ENCODE peak calls at places on chromosome 1, in five cellular contexts. P is stomach, F is ovary, O is OCI-LY7, C is transverse colon. D is an unnamed sample.

GRCh38 chr1:206809504-206810084 is 37.3 kb upstream of the IL10 start:
- DNase-seq in F (no peak), C (peak; percentile 34), P (peak; percentile 50), O (peak; percentile 51), D (no peak)

GRCh38 chr1:205600085-205600484 is 31.7 kb downstream of the ELK4 start:
- DNase-seq in P (no peak), C (no peak), F (no peak), O (no peak), D (no peak)

GRCh38 chr1:18060331-18060730 is 47.3 kb upstream of the IGSF21 start:
- DNase-seq in C (no peak), F (no peak), O (no peak), P (no peak), D (no peak)

GRCh38 chr1:160205242-160205973 is at the start of gene PEA15:
- DNase-seq in C (peak; percentile 83), F (peak; percentile 88), O (peak; percentile 77), P (peak; percentile 83), D (no peak)

GRCh38 chr1:67832737-67833594 is at the start of gene GNG12:
- DNase-seq in C (peak; percentile 75), O (no peak), P (peak; percentile 77), F (peak; percentile 83), D (peak; percentile 89)

GRCh38 chr1:94422115-94422820 is 4.1 kb downstream of the ABCD3 start:
- DNase-seq in F (no peak), P (no peak), C (no peak), O (no peak), D (no peak)

GRCh38 chr1:65681101-65681500 is 111.6 kb upstream of the PDE4B start:
- DNase-seq in C (no peak), P (no peak), O (no peak), F (no peak), D (no peak)

GRCh38 chr1:145992502-145992936 is 3.9 kb downstream of the TXNIP start:
- DNase-seq in C (no peak), F (no peak), P (peak; percentile 29), O (no peak), D (peak; percentile 64)

GRCh38 chr1:236850580-236850979 is 55.5 kb downstream of the MTR start:
- DNase-seq in F (no peak), O (no peak), P (no peak), C (no peak), D (no peak)

GRCh38 chr1:37616330-37616729 is 18.4 kb downstream of the RSPO1 start:
- DNase-seq in F (no peak), P (no peak), C (no peak), O (no peak), D (no peak)

GRCh38 chr1:56508523-56508983 is 70.8 kb downstream of the PLPP3 start:
- DNase-seq in P (peak; percentile 78), O (no peak), F (no peak), C (peak; percentile 79), D (peak; percentile 71)

DNA sequence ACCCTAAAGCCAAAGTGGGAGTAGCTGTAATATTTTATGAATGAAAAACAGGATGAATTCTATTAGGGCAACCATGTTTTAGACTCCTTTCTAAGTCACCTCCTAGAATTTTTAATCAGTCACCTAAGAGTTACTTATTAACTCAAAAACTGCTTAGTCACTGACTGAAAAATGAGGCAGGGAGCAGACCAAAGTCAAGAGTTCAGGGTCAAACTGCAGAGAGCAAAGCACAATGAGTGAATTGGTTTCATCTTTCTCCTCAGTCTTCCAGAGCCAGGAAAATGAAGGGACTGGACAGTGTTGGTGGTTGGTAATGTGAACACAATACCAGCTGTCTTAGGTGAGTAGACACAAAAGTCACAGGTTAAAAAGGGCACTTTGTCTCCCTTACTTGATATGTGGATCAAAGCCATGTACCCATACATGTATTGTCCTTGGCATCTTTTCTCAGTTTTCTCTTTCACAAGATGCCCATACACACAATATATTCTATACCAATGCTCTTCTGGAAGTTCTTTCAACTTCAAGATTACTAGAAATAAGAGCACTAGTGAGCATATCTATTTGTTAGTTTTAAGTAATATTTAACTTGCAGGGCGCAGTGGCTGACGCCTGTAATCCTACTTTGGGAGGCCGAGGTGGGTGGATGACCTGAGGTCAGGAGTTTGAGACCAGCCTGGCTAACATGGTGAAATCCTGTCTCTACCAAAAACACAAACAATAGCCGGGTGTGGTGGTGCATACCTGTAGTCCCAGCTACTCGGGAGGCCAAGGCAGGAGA is 42.2 kb downstream of the ATP1B1 start:
- DNase-seq in C (peak; percentile 23), O (no peak), F (no peak), P (no peak), D (no peak)
- H3K27ac ChIP-seq in C (peak overlapping the region; percentile 16), O (no peak overlapping the region), F (no peak overlapping the region), P (peak overlapping the region; percentile 54), D (no peak overlapping the region)

DNA sequence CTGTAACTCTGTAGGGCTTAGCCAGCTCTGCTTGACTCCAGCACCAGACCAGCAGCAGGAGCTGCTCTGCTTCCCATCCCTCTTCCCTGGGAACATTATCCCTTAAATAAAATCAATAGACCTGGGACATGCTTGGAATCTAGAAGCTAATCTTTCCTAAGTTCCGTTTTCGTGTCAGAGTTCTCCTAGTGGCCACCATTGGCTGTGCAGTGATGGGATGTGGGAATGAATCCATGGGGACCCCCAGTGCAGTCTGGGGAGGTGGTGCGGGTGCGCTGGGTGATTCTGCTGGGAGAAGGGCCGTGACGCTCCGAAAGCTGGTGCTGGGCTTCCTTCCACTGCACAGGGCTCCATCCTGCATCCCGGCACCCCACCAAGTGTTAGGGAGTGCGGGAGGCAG is 202.7 kb downstream of the CAMTA1 start:
- DNase-seq in P (no peak), F (no peak), O (no peak), C (no peak), D (no peak)
- TF ChIP-seq CTCF in P (no peak), F (no peak), O (no peak), C (no peak), D (no peak)

DNA sequence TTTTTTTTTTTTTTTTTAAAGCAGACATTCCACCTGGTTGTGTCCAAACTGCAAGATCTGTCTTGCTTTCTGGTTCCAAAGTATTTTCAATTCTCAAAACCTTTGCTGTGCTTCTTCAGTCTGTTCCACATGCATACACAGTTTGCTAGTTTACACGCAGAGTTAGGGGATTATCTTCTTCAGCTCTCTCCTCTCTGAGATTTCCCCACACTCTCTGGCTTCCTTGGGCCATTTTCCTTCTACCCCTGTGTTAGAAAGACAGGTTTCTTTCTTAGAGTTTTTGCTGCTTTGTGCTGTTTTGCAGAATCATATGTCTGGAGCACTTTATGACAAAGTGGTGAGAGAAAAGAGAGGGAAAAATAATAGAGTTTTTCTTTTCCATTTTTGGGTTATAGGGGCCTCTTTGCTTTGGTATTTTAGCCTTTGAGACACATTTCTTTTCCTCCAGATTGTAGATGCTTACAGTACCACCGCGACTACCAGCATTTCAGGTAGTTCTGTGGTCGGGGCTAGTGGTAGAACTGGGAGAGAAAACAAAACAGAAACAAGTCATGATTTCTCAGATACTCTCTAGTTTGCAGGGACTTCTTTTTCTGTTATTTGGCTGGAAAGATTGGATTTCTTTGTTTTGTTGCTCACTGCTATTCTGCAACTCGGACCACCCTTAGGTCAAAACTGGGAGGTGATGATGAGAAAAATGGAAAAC is 66.3 kb downstream of the RABGAP1L start:
- DNase-seq in F (no peak), O (no peak), P (no peak), C (no peak), D (no peak)
- H3K27ac ChIP-seq in F (no peak overlapping the region), O (no peak overlapping the region), P (no peak overlapping the region), C (no peak overlapping the region), D (no peak overlapping the region)

GRCh38 chr1:95532335-95532734 is 298.3 kb downstream of the RWDD3 start:
- DNase-seq in P (no peak), C (no peak), F (no peak), O (no peak), D (no peak)
- TF ChIP-seq CTCF in P (no peak), C (no peak), F (no peak), O (no peak), D (no peak)

GRCh38 chr1:231610392-231610791 is 16.2 kb upstream of the DISC1 start:
- DNase-seq in F (no peak), P (no peak), C (no peak), O (no peak), D (no peak)

GRCh38 chr1:231611111-231611510 is 15.5 kb upstream of the DISC1 start:
- DNase-seq in C (no peak), O (no peak), P (no peak), F (no peak), D (no peak)

GRCh38 chr1:231612393-231613089 is 14.0 kb upstream of the DISC1 start:
- DNase-seq in P (peak; percentile 42), F (no peak), O (peak; percentile 78), C (peak; percentile 59), D (no peak)

GRCh38 chr1:231613419-231614349 is 12.9 kb upstream of the DISC1 start:
- DNase-seq in C (no peak), P (no peak), O (no peak), F (no peak), D (no peak)

DNA sequence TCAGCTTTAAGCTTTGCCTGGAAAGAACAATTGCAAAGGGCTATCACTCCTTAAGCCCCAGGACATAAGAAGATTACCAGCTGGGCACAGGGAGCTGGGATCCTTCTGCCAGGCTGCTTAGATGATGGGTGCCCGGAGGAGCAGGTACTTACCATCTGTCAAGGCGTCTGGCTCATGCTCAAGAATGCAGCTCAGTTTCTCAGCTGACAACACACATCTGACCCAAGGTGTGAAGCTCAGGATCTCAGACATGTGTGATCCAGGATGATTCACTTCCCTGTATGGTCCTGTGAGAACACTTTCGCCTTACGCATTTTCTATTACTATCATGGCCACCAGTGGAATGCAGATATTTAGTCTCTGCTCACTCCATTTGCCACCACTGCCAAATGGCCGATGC is 14.7 kb upstream of the DISC1 start:
- DNase-seq in F (no peak), P (no peak), C (no peak), O (no peak), D (no peak)
- H3K27ac ChIP-seq in F (no peak overlapping the region), P (no peak overlapping the region), C (peak overlapping the region; percentile 49), O (no peak overlapping the region), D (no peak overlapping the region)

GRCh38 chr1:219993554-219994433 is 52.5 kb downstream of the EPRS1 start:
- DNase-seq in P (no peak), O (no peak), F (no peak), C (no peak), D (no peak)

GRCh38 chr1:219991511-219991810 is 54.8 kb downstream of the EPRS1 start:
- DNase-seq in P (no peak), O (no peak), F (no peak), C (no peak), D (no peak)

GRCh38 chr1:219988387-219988786 is 57.9 kb downstream of the EPRS1 start:
- DNase-seq in C (no peak), O (no peak), P (no peak), F (no peak), D (no peak)

GRCh38 chr1:219988818-219989217 is 57.5 kb downstream of the EPRS1 start:
- DNase-seq in P (no peak), O (no peak), C (no peak), F (no peak), D (no peak)

GRCh38 chr1:219990782-219991510 is 55.4 kb downstream of the EPRS1 start:
- DNase-seq in P (no peak), C (no peak), O (peak; percentile 51), F (no peak), D (no peak)
- TF ChIP-seq CTCF in P (no peak), C (peak; percentile 58), O (peak; percentile 86), F (peak; percentile 44), D (peak; percentile 56)

DNA sequence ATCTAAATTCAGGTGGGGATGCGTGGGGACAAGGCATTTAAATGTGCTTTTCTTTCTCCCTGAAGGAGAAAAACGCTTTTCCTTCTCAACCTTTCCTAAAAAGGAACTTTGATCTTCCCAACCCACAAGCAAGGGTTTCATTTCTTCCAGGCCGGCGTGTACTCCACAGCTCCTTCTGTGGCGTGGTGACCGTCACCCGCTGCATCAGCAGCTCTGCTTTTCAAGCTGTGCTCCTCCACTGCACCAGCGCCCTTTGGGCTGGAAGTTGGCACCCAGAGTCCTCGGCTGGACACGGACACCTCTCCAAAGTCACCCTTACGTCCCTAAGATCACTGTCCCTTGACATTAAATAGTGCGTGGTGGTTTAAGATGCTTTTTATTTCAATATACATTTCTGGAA is 54.3 kb downstream of the PEX14 start:
- DNase-seq in P (no peak), F (no peak), C (no peak), O (no peak), D (no peak)
- H3K27ac ChIP-seq in P (peak overlapping the region; percentile 57), F (no peak overlapping the region), C (peak overlapping the region; percentile 76), O (no peak overlapping the region), D (no peak overlapping the region)

D was measured in coronary artery.